ENCODE peak calls at places on chromosome 20, in six cellular contexts. O, A, V, D, M and G are unnamed samples.

GRCh38 chr20:44018684-44019637 is 104.3 kb downstream of the TOX2 start:
- DNase-seq in O (no peak), A (no peak), V (no peak), D (no peak), M (no peak), G (no peak)

GRCh38 chr20:38937978-38938473 is 11.8 kb downstream of the FAM83D start:
- DNase-seq in O (no peak), A (no peak), V (no peak), D (no peak), M (no peak), G (no peak)

GRCh38 chr20:1371235-1371782 is 21.5 kb downstream of the FKBP1A start:
- DNase-seq in O (no peak), A (no peak), V (no peak), D (no peak), M (peak; percentile 32), G (no peak)

GRCh38 chr20:35934050-35934449 is 20.3 kb downstream of the SCAND1 start:
- DNase-seq in O (no peak), A (no peak), V (no peak), D (no peak), M (no peak), G (no peak)

GRCh38 chr20:17622086-17622850 is 52.4 kb downstream of the DSTN start:
- DNase-seq in O (no peak), A (peak; percentile 37), V (no peak), D (no peak), M (no peak), G (no peak)

GRCh38 chr20:47237715-47238114 is 118.8 kb downstream of the ZMYND8 start:
- DNase-seq in O (no peak), A (no peak), V (no peak), D (no peak), M (peak; percentile 15), G (no peak)

GRCh38 chr20:1323256-1323655 is 5.7 kb downstream of the SDCBP2 start:
- DNase-seq in O (no peak), A (no peak), V (no peak), D (no peak), M (no peak), G (no peak)

GRCh38 chr20:44309763-44310663 is 989 bp downstream of the FITM2 start:
- DNase-seq in O (peak; percentile 40), A (peak; percentile 49), V (peak; percentile 54), D (peak; percentile 73), M (peak; percentile 84), G (no peak)

GRCh38 chr20:20130399-20130798 is 78.1 kb downstream of the CFAP61 start:
- DNase-seq in O (no peak), A (no peak), V (no peak), D (no peak), M (peak; percentile 2), G (no peak)
- H3K9me3 ChIP-seq in O (no peaks in the 10 kb centered on the region), A (peaks cover 11% of the 10 kb centered on the region), V (no peaks in the 10 kb centered on the region), D (no peaks in the 10 kb centered on the region), M (no peaks in the 10 kb centered on the region), G (peaks cover 7% of the 10 kb centered on the region)

GRCh38 chr20:63520939-63521601 is 505 bp downstream of the PPDPF start:
- DNase-seq in O (peak; percentile 78), A (peak; percentile 93), V (peak; percentile 75), D (peak; percentile 93), M (peak; percentile 65), G (peak; percentile 76)

GRCh38 chr20:63522981-63523611 is 2.5 kb downstream of the PPDPF start:
- DNase-seq in O (no peak), A (no peak), V (peak; percentile 21), D (no peak), M (no peak), G (no peak)

GRCh38 chr20:63520594-63520938 is at the start of gene PPDPF:
- DNase-seq in O (peak; percentile 83), A (peak; percentile 92), V (peak; percentile 89), D (peak; percentile 84), M (peak; percentile 80), G (peak; percentile 85)

GRCh38 chr20:63522091-63522868 is 1.7 kb downstream of the PPDPF start:
- DNase-seq in O (no peak), A (no peak), V (no peak), D (no peak), M (no peak), G (no peak)

DNA sequence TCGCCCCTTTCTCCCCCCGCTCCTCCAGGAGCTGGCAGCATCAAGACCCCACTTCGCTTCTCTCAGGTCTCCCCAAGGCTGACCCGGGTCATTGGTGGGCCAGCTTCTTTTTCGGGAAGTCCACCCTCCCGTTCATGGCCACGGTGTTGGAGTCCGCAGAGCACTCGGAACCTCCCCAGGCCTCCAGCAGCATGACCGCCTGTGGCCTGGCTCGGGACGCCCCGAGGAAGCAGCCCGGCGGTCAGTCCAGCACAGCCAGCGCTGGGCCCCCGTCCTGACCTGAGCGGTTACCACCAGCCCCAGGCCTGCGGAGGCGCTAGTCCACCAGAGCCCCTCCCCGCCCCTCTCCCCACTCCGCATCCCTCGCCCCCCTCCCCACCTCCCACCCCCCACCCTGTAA is 1.0 kb downstream of the PPDPF start:
- DNase-seq in O (no peak), A (no peak), V (peak; percentile 22), D (no peak), M (no peak), G (no peak)
- TF ChIP-seq CTCF in O (no peak), A (no peak), V (no peak), D (no peak), M (no peak), G (no peak)

GRCh38 chr20:10682939-10683338 is 9.1 kb upstream of the JAG1 start:
- DNase-seq in O (no peak), A (no peak), V (no peak), D (no peak), M (no peak), G (no peak)

GRCh38 chr20:10679269-10679668 is 5.5 kb upstream of the JAG1 start:
- DNase-seq in O (no peak), A (no peak), V (no peak), D (no peak), M (no peak), G (no peak)

GRCh38 chr20:10681466-10681865 is 7.7 kb upstream of the JAG1 start:
- DNase-seq in O (no peak), A (no peak), V (no peak), D (no peak), M (no peak), G (no peak)

GRCh38 chr20:10683537-10683936 is 9.7 kb upstream of the JAG1 start:
- DNase-seq in O (no peak), A (no peak), V (no peak), D (no peak), M (no peak), G (no peak)

GRCh38 chr20:10680571-10680970 is 6.8 kb upstream of the JAG1 start:
- DNase-seq in O (no peak), A (no peak), V (no peak), D (no peak), M (no peak), G (no peak)
- H3K9me3 ChIP-seq in O (no peaks in the 10 kb centered on the region), A (no peaks in the 10 kb centered on the region), V (no peaks in the 10 kb centered on the region), D (no peaks in the 10 kb centered on the region), M (no peaks in the 10 kb centered on the region), G (no peaks in the 10 kb centered on the region)

DNA sequence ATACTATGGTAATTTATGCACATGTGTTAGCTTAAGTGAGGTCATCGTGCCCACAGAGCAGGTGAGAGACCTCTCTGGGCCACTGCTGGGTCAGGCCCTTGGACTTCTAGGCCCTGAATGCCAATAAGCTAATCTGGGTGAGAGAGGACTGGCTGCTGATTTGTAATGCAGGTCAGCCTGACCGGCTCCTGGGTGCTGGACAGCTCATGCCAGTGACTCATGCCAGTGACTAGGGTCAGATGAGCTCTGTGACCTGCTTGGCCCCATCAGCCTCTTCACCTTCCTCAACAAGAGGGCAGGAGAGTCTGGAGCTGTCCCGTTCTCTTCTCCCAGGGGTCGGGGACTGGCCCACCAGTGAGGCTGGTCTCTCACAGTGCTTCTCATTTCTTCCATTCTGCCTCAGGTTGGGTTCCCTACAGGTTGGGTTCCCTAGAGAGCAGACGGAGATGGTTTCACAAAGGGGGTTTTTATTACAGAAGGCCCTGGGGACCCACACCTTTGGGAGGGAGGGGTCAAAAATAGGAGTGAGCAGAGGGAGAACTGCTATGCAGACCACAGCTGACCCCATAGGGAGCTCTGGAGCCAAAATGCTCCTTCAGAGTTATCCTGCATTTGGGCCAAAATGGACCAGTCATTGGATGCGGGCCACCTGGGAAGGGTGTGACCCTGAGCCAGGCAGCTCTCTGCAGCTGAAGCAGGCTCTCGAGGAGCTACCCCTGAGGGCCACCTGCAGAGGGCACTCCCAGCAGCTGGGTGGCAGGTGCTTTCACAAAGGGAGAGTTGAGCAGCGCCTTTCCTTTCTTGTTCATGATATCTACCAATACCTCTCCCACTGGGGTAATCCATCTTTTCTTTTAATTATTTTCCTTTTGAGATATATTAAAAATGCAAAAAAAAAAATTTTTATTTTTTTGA is 2.2 kb upstream of the OXT start:
- DNase-seq in O (no peak), A (no peak), V (no peak), D (no peak), M (peak; percentile 21), G (peak; percentile 57)
- TF ChIP-seq CTCF in O (no peak), A (peak; percentile 9), V (no peak), D (no peak), M (no peak), G (peak; percentile 28)

DNA sequence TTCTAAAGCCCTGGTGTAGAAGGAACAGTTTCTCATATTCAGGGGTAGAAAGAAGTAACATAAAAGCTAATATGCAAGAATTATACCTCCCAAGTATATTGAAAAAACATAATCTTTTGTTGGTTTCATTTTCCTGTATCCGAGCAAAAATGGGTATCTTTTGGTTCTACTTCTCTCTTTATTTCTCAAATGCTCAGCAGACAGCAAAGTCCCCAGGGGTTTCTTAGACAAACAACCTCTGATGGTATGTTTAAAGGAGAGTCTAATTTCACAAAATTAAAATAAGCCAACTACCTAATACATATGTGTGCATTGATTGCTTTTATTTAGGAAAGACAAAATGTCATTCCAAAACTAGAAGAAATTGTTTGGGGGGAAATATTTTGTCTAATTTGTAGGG is 131.0 kb downstream of the TSHZ2 start:
- DNase-seq in O (no peak), A (no peak), V (no peak), D (no peak), M (no peak), G (no peak)
- H3K9me3 ChIP-seq in O (no peaks in the 10 kb centered on the region), A (no peaks in the 10 kb centered on the region), V (no peaks in the 10 kb centered on the region), D (no peaks in the 10 kb centered on the region), M (no peaks in the 10 kb centered on the region), G (no peaks in the 10 kb centered on the region)

GRCh38 chr20:50512323-50512722 is 2.1 kb downstream of the PTPN1 start:
- DNase-seq in O (no peak), A (no peak), V (no peak), D (no peak), M (no peak), G (no peak)

GRCh38 chr20:50510706-50511401 is 671 bp downstream of the PTPN1 start:
- DNase-seq in O (no peak), A (peak; percentile 73), V (peak; percentile 19), D (peak; percentile 43), M (no peak), G (no peak)

GRCh38 chr20:50508171-50508761 is 1.9 kb upstream of the PTPN1 start:
- DNase-seq in O (no peak), A (no peak), V (no peak), D (no peak), M (no peak), G (no peak)

GRCh38 chr20:50513169-50514034 is 3.2 kb downstream of the PTPN1 start:
- DNase-seq in O (no peak), A (no peak), V (no peak), D (no peak), M (peak; percentile 70), G (no peak)

GRCh38 chr20:50509923-50510705 is at the start of gene PTPN1:
- DNase-seq in O (peak; percentile 99), A (peak; percentile 99), V (peak; percentile 98), D (peak; percentile 99), M (peak; percentile 99), G (peak; percentile 98)
- TF ChIP-seq CTCF in O (peak; percentile 40), A (no peak), V (no peak), D (no peak), M (peak; percentile 10), G (no peak)

GRCh38 chr20:25637247-25637646 is 13.4 kb upstream of the NANP start:
- DNase-seq in O (no peak), A (no peak), V (no peak), D (no peak), M (peak; percentile 2), G (no peak)
- H3K9me3 ChIP-seq in O (no peaks in the 10 kb centered on the region), A (no peaks in the 10 kb centered on the region), V (no peaks in the 10 kb centered on the region), D (no peaks in the 10 kb centered on the region), M (no peaks in the 10 kb centered on the region), G (peaks cover 14% of the 10 kb centered on the region)